ENCODE peak calls at places on chromosomes 4 and X, in four cellular contexts. O is epithelial cell of esophagus, W is NCI-H1105, J is astrocyte of the spinal cord. U is an unnamed sample.

GRCh38 chr4:80006935-80007744 is 65.9 kb downstream of the ANTXR2 start:
- DNase-seq in W (no peak), O (peak; percentile 52), J (peak; percentile 49), U (peak; percentile 54)

GRCh38 chr4:142356797-142357196 is 489.3 kb downstream of the INPP4B start:
- DNase-seq in O (no peak), J (no peak), W (no peak), U (no peak)

GRCh38 chr4:1871471-1872021 is 353 bp downstream of the NSD2 start:
- DNase-seq in O (no peak), W (no peak), J (no peak), U (no peak)

GRCh38 chrX:147333821-147334220 is 519.3 kb upstream of the CXorf51A start:
- DNase-seq in J (no peak), O (no peak), W (no peak), U (no peak)

GRCh38 chrX:17038681-17039161 is 92.3 kb downstream of the REPS2 start:
- DNase-seq in O (no peak), W (no peak), J (peak; percentile 77), U (no peak)

GRCh38 chr4:98586634-98587354 is 71.6 kb downstream of the TSPAN5 start:
- DNase-seq in J (no peak), O (no peak), W (no peak), U (no peak)

GRCh38 chr4:183830438-183830985 is 74.6 kb upstream of the STOX2 start:
- DNase-seq in J (no peak), O (peak; percentile 64), W (no peak), U (no peak)

GRCh38 chr4:56301181-56302076 is 85.9 kb downstream of the AASDH start:
- DNase-seq in W (peak; percentile 21), O (peak; percentile 83), J (peak; percentile 90), U (peak; percentile 89)

GRCh38 chr4:150127757-150128156 is 49.5 kb downstream of the DCLK2 start:
- DNase-seq in W (no peak), J (peak; percentile 40), O (no peak), U (no peak)

GRCh38 chrX:131792789-131793462 is 230.2 kb upstream of the STK26 start:
- DNase-seq in J (peak; percentile 93), O (no peak), W (peak; percentile 83), U (peak; percentile 87)

GRCh38 chr4:94571301-94571700 is 119.6 kb downstream of the PDLIM5 start:
- DNase-seq in J (no peak), O (no peak), W (no peak), U (no peak)

GRCh38 chrX:11944486-11944885 is 186.4 kb downstream of the MSL3 start:
- DNase-seq in W (no peak), O (peak; percentile 38), J (peak; percentile 55), U (peak; percentile 48)

GRCh38 chr4:42596918-42597317 is 60.0 kb downstream of the ATP8A1 start:
- DNase-seq in J (no peak), W (no peak), O (no peak), U (no peak)

GRCh38 chrX:101071585-101071984 is 7.1 kb upstream of the TMEM35A start:
- DNase-seq in W (no peak), O (no peak), J (no peak), U (no peak)

GRCh38 chr4:53476232-53477037 is 99.0 kb downstream of the FIP1L1 start:
- DNase-seq in J (peak; percentile 98), O (peak; percentile 94), W (no peak), U (peak; percentile 96)

GRCh38 chrX:147699061-147699460 is 212.7 kb upstream of the FMR1 start:
- DNase-seq in W (peak; percentile 26), J (no peak), O (no peak), U (no peak)

GRCh38 chr4:82431026-82431745 is 796 bp downstream of the ENOPH1 start:
- DNase-seq in J (no peak), W (peak; percentile 38), O (peak; percentile 58), U (peak; percentile 16)

GRCh38 chrX:140439455-140439854 is 65.4 kb downstream of the SOX3 start:
- DNase-seq in J (peak; percentile 25), O (peak; percentile 39), W (no peak), U (no peak)

GRCh38 chrX:117483950-117484349 is 632.7 kb downstream of the KLHL13 start:
- DNase-seq in O (no peak), J (no peak), W (no peak), U (no peak)

GRCh38 chr4:73668806-73669205 is 48.6 kb upstream of the RASSF6 start:
- DNase-seq in W (peak; percentile 10), O (no peak), J (peak; percentile 37), U (no peak)

U was measured in brain microvascular endothelial cell.